ENCODE peak calls at places on chromosomes 12 and 14, in eight cellular contexts. N is GM12878, F is SK-N-SH, Y is K562, B is HepG2, V is GM23338, G is HCT116, H is Panc1. Q is an unnamed sample.

GRCh38 chr14:58476320-58476719 is 48.8 kb downstream of the KIAA0586 start:
- DNase-seq in N (no peak), F (no peak), Y (no peak), B (no peak), V (no peak), G (no peak), H (no peak), Q (no peak)

GRCh38 chr12:93825926-93826599 is 148.9 kb downstream of the CRADD start:
- DNase-seq in N (no peak), F (no peak), Y (no peak), B (no peak), V (no peak), G (no peak), H (no peak), Q (no peak)

GRCh38 chr12:54352891-54353874 is 11.1 kb downstream of the GPR84 start:
- DNase-seq in N (no peak), F (peak; percentile 83), Y (peak; percentile 72), B (no peak), V (peak; percentile 54), G (no peak), H (no peak), Q (no peak)

GRCh38 chr14:92546347-92547053 is 32.9 kb downstream of the RIN3 start:
- DNase-seq in N (no peak), F (peak; percentile 39), Y (no peak), B (no peak), V (no peak), G (no peak), H (no peak), Q (no peak)

GRCh38 chr12:34214011-34214410 is 191.7 kb downstream of the ALG10 start:
- DNase-seq in N (no peak), F (no peak), Y (peak; percentile 8), B (no peak), V (no peak), G (no peak), H (no peak), Q (no peak)

GRCh38 chr14:31414190-31414833 is 6.0 kb downstream of the HEATR5A start:
- DNase-seq in N (no peak), F (no peak), Y (no peak), B (peak; percentile 49), V (no peak), G (no peak), H (no peak), Q (no peak)

GRCh38 chr12:51229116-51229515 is 9.5 kb upstream of the DAZAP2 start:
- DNase-seq in N (no peak), F (no peak), Y (no peak), B (no peak), V (no peak), G (no peak), H (no peak), Q (no peak)

GRCh38 chr12:67698711-67699603 is 50.4 kb downstream of the DYRK2 start:
- DNase-seq in N (peak; percentile 98), F (no peak), Y (no peak), B (no peak), V (no peak), G (no peak), H (no peak), Q (peak; percentile 10)

GRCh38 chr12:43675048-43675904 is 83.3 kb downstream of the PUS7L start:
- DNase-seq in N (no peak), F (no peak), Y (no peak), B (no peak), V (peak; percentile 54), G (no peak), H (no peak), Q (no peak)

GRCh38 chr12:66066929-66067281 is 63.6 kb downstream of the LLPH start:
- DNase-seq in N (no peak), F (no peak), Y (no peak), B (no peak), V (no peak), G (no peak), H (no peak), Q (no peak)

GRCh38 chr14:50088731-50089130 is 27.6 kb downstream of the VCPKMT start:
- DNase-seq in N (no peak), F (no peak), Y (no peak), B (no peak), V (no peak), G (no peak), H (no peak), Q (no peak)

GRCh38 chr12:23949212-23950010 is at the start of gene SOX5:
- DNase-seq in N (no peak), F (peak; percentile 30), Y (peak; percentile 72), B (peak; percentile 75), V (peak; percentile 63), G (no peak), H (no peak), Q (no peak)

GRCh38 chr12:119624971-119625370 is 31.4 kb downstream of the TMEM233 start:
- DNase-seq in N (no peak), F (peak; percentile 47), Y (no peak), B (no peak), V (no peak), G (no peak), H (no peak), Q (no peak)

GRCh38 chr12:122836027-122836921 is 1.0 kb downstream of the HIP1R start:
- DNase-seq in N (peak; percentile 38), F (peak; percentile 41), Y (peak; percentile 71), B (peak; percentile 66), V (peak; percentile 33), G (no peak), H (no peak), Q (peak; percentile 79)

GRCh38 chr12:6953417-6954315 is 2.5 kb downstream of the PTPN6 start:
- DNase-seq in N (peak; percentile 95), F (peak; percentile 24), Y (no peak), B (no peak), V (no peak), G (no peak), H (no peak), Q (peak; percentile 93)

GRCh38 chr12:2291182-2291832 is 238.5 kb downstream of the CACNA1C start:
- DNase-seq in N (no peak), F (peak; percentile 56), Y (peak; percentile 51), B (peak; percentile 33), V (peak; percentile 81), G (peak; percentile 52), H (peak; percentile 39), Q (peak; percentile 56)

GRCh38 chr12:121278450-121279375 is 17.8 kb downstream of the CAMKK2 start:
- DNase-seq in N (no peak), F (peak; percentile 62), Y (no peak), B (no peak), V (no peak), G (no peak), H (no peak), Q (peak; percentile 79)

GRCh38 chr12:124779161-124780141 is 84.2 kb downstream of the SCARB1 start:
- DNase-seq in N (peak; percentile 61), F (no peak), Y (no peak), B (no peak), V (no peak), G (no peak), H (no peak), Q (no peak)

GRCh38 chr12:124782132-124782531 is 81.5 kb downstream of the SCARB1 start:
- DNase-seq in N (no peak), F (no peak), Y (no peak), B (no peak), V (peak; percentile 21), G (no peak), H (no peak), Q (no peak)

GRCh38 chr12:124783087-124783486 is 80.6 kb downstream of the SCARB1 start:
- DNase-seq in N (no peak), F (no peak), Y (no peak), B (no peak), V (no peak), G (no peak), H (no peak), Q (no peak)

GRCh38 chr12:124780336-124780735 is 83.3 kb downstream of the SCARB1 start:
- DNase-seq in N (no peak), F (no peak), Y (no peak), B (no peak), V (peak; percentile 18), G (no peak), H (no peak), Q (no peak)

GRCh38 chr12:124780752-124781685 is 82.6 kb downstream of the SCARB1 start:
- DNase-seq in N (no peak), F (no peak), Y (no peak), B (no peak), V (no peak), G (no peak), H (no peak), Q (no peak)
- TF ChIP-seq POLR2AphosphoS5 in N (no peak), F (no peak), Y (no peak), B (no peak), V (no peak), G (no peak), H (no peak), Q (no peak)

DNA sequence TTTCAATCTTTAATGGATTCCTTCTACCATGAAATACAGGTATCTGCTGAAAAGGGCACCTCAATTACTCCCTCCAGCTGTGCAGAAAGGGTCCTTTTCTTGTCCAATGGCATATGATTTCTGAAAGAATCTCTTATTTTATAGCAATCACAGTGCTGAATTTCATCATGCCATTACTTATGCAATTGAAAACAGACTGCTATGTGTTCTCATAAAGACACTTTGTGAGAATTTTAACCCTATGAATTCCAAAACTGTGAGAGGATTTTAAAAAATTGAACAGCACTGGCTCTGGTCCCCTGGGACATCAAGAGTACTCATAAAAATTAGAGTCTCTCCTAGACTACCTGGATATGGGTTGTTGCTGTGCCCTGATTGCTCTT is 45.9 kb upstream of the CNOT2 start:
- DNase-seq in N (no peak), F (no peak), Y (no peak), B (no peak), V (no peak), G (no peak), H (no peak), Q (no peak)
- H3K4me3 ChIP-seq in N (no peak overlapping the region), F (no peak overlapping the region), Y (no peak overlapping the region), B (no peak overlapping the region), V (no peak overlapping the region), G (no peak overlapping the region), H (no peak overlapping the region), Q (no peak overlapping the region)

GRCh38 chr14:51093371-51094281 is 1.3 kb downstream of the TRIM9 start:
- DNase-seq in N (no peak), F (peak; percentile 80), Y (no peak), B (no peak), V (peak; percentile 78), G (no peak), H (no peak), Q (no peak)
- TF ChIP-seq REST in N (no peak), F (no peak), Y (no peak), B (no peak), V (no peak), G (no peak), H (no peak), Q (no peak)

DNA sequence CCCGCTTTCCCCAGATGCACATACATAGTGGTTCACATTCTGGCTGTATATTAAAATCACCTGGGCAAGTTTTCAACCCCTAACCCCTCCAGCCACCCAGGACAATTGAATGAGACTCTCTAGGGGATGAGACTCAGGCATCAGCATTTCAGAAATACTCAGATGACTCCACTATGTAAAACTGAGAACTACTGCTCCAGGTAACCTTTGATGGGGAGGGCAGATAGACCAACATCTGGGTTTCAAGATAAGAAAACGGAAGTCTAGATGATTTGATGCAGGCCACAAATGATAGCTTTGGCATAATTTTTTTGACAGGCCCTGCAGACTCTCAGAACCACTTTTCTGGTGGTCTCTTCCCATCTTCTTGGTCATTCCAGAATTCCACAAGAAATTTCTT is 341.1 kb downstream of the EMP1 start:
- DNase-seq in N (peak; percentile 38), F (no peak), Y (no peak), B (no peak), V (no peak), G (no peak), H (no peak), Q (no peak)
- TF ChIP-seq POLR2AphosphoS5 in N (no peak), F (no peak), Y (no peak), B (no peak), V (no peak), G (no peak), H (no peak), Q (no peak)

GRCh38 chr14:91371011-91371989 is 46.3 kb downstream of the CCDC88C start:
- DNase-seq in N (no peak), F (no peak), Y (no peak), B (no peak), V (no peak), G (no peak), H (no peak), Q (no peak)
- H3K4me3 ChIP-seq in N (no peak overlapping the region), F (no peak overlapping the region), Y (no peak overlapping the region), B (no peak overlapping the region), V (no peak overlapping the region), G (no peak overlapping the region), H (no peak overlapping the region), Q (no peak overlapping the region)